ENCODE peak calls at places on chromosomes 11 and 22, in seven cellular contexts. W is uterus; V is OCI-LY7; K is kidney epithelial cell; Z is neuronal stem cell; B is mammary epithelial cell; S is CD8-positive, alpha-beta memory T cell. H is an unnamed sample.

GRCh38 chr22:26485013-26485412 is 1.3 kb downstream of the SRRD start:
- DNase-seq in W (no peak), V (no peak), K (no peak), Z (no peak), B (no peak), S (no peak), H (no peak)

GRCh38 chr11:47981667-47982404 is 1.5 kb downstream of the PTPRJ start:
- DNase-seq in W (no peak), V (peak; percentile 41), K (no peak), Z (no peak), B (no peak), S (no peak), H (no peak)

GRCh38 chr11:15770798-15771414 is 585.4 kb downstream of the SOX6 start:
- DNase-seq in W (peak; percentile 16), V (peak; percentile 26), K (no peak), Z (peak; percentile 51), B (peak; percentile 28), S (no peak), H (no peak)

GRCh38 chr11:118929496-118930151 is 3.9 kb upstream of the BCL9L start:
- DNase-seq in W (peak; percentile 93), V (peak; percentile 84), K (no peak), Z (peak; percentile 89), B (peak; percentile 78), S (peak; percentile 91), H (no peak)

GRCh38 chr11:70608568-70609314 is 210.4 kb downstream of the CTTN start:
- DNase-seq in W (no peak), V (no peak), K (peak; percentile 14), Z (no peak), B (no peak), S (no peak), H (no peak)

GRCh38 chr22:19974233-19974861 is 32.7 kb upstream of the TXNRD2 start:
- DNase-seq in W (no peak), V (peak; percentile 85), K (no peak), Z (peak; percentile 76), B (no peak), S (no peak), H (no peak)

GRCh38 chr11:66472054-66472453 is 5.3 kb downstream of the PELI3 start:
- DNase-seq in W (no peak), V (no peak), K (no peak), Z (no peak), B (no peak), S (no peak), H (no peak)

GRCh38 chr11:12674936-12675696 is 895 bp downstream of the TEAD1 start:
- DNase-seq in W (peak; percentile 57), V (peak; percentile 12), K (no peak), Z (no peak), B (no peak), S (no peak), H (no peak)

GRCh38 chr11:134532921-134533421 is 120.9 kb upstream of the B3GAT1 start:
- DNase-seq in W (no peak), V (no peak), K (no peak), Z (no peak), B (no peak), S (peak; percentile 22), H (no peak)

GRCh38 chr11:4658629-4659453 is 15.1 kb downstream of the OR51E1 start:
- DNase-seq in W (no peak), V (no peak), K (no peak), Z (no peak), B (no peak), S (no peak), H (no peak)

DNA sequence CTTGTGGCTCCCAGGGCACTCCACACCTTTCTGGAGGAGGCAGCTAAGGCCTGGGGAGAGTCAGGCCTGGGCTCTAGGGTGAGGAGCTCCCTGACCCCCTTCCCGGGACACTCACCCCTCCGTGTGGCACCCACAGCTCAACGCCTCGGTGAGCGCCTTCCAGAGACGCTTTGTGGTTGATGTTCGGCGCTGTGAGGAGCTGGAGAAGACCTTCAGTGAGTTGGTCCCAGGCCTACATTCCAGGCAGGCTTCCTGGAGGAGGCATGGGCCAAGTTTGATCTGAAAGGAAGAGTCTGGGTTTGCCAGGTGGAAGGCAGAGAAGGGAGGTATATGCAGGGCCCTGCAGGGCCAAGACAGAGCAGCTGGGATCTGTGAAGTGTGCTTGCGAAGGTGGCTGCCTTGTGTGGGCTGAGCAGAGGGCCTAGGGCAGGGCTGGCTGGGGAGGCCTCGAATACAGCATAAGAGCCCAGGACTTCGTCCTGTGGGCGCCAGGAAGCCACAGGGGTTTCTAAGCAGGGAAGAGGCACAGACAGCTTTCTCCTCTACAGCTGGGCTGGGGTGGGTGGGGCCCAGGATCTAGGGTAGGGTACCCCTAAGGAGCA is 2.9 kb downstream of the TCIRG1 start:
- DNase-seq in W (no peak), V (no peak), K (no peak), Z (no peak), B (no peak), S (peak; percentile 33), H (no peak)
- H3K4me3 ChIP-seq in W (no peak overlapping the region), V (no peak overlapping the region), K (no peak overlapping the region), Z (no peak overlapping the region), B (no peak overlapping the region), S (no peak overlapping the region), H (no peak overlapping the region)

GRCh38 chr11:35418847-35419712 is at the start of gene SLC1A2:
- DNase-seq in W (peak; percentile 18), V (no peak), K (no peak), Z (peak; percentile 51), B (no peak), S (no peak), H (no peak)
- H3K4me3 ChIP-seq in W (peak within 1 kb of the TSS; percentile 22), V (no peak within 1 kb of the TSS), K (peak within 1 kb of the TSS; percentile 25), Z (peak within 1 kb of the TSS; percentile 92), B (peak within 1 kb of the TSS; percentile 29), S (no peak within 1 kb of the TSS), H (peak within 1 kb of the TSS; percentile 14)

GRCh38 chr11:20207781-20208621 is 47.7 kb upstream of the DBX1 start:
- DNase-seq in W (no peak), V (no peak), K (no peak), Z (peak; percentile 20), B (no peak), S (no peak), H (no peak)
- H3K4me3 ChIP-seq in W (no peak overlapping the region), V (no peak overlapping the region), K (no peak overlapping the region), Z (no peak overlapping the region), B (no peak overlapping the region), S (no peak overlapping the region), H (no peak overlapping the region)

GRCh38 chr11:9137293-9138132 is 46.1 kb upstream of the SCUBE2 start:
- DNase-seq in W (peak; percentile 67), V (peak; percentile 55), K (no peak), Z (peak; percentile 67), B (peak; percentile 68), S (peak; percentile 62), H (no peak)
- H3K4me3 ChIP-seq in W (no peak overlapping the region), V (no peak overlapping the region), K (no peak overlapping the region), Z (no peak overlapping the region), B (no peak overlapping the region), S (no peak overlapping the region), H (no peak overlapping the region)

GRCh38 chr11:33160587-33160986 is 693 bp downstream of the CSTF3 start:
- DNase-seq in W (no peak), V (no peak), K (no peak), Z (no peak), B (no peak), S (no peak), H (no peak)

GRCh38 chr11:33157103-33158027 is 3.9 kb downstream of the CSTF3 start:
- DNase-seq in W (no peak), V (no peak), K (no peak), Z (no peak), B (peak; percentile 33), S (no peak), H (no peak)

GRCh38 chr11:33161120-33162005 is at the start of gene CSTF3:
- DNase-seq in W (peak; percentile 100), V (peak; percentile 94), K (peak; percentile 95), Z (peak; percentile 99), B (peak; percentile 97), S (peak; percentile 96), H (peak; percentile 73)

GRCh38 chr11:33160147-33160546 is 1.1 kb downstream of the CSTF3 start:
- DNase-seq in W (no peak), V (peak; percentile 41), K (no peak), Z (no peak), B (peak; percentile 50), S (no peak), H (no peak)

GRCh38 chr11:33158596-33158995 is 2.7 kb downstream of the CSTF3 start:
- DNase-seq in W (no peak), V (no peak), K (no peak), Z (no peak), B (no peak), S (no peak), H (no peak)
- H3K4me3 ChIP-seq in W (no peak overlapping the region), V (peak overlapping the region; percentile 25), K (no peak overlapping the region), Z (no peak overlapping the region), B (peak overlapping the region; percentile 38), S (no peak overlapping the region), H (peak overlapping the region; percentile 20)

DNA sequence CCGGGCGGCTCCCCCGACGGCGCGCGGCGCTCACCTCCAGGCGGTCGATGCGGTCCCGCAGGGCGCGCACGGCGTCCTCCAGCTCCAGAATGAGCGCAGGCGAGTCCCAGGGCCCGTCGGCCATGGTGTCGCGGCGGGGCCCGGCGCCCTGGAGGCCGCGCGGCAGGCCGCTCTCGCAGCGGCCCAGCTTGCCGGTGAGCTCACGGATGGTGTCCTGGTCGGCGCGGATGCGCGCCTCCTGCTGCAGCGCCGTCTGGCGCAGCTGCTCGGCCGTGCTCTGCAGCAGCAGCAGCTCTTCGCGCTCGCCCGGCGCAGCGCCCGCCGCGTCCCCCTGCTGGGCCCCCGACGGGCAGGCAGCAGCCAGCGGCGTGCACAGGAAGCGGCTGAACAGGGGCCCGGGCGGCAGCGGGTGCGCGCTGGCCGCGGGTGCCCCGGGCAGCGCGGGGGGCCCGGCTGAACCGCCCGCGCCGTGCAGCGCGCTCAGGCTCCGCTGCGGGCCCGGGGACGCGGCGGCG is 570 bp downstream of the NPTXR start:
- DNase-seq in W (peak; percentile 41), V (no peak), K (no peak), Z (peak; percentile 56), B (peak; percentile 56), S (peak; percentile 78), H (no peak)
- H3K4me3 ChIP-seq in W (peak overlapping the region; percentile 25), V (no peak overlapping the region), K (peak overlapping the region; percentile 20), Z (peak overlapping the region; percentile 80), B (peak overlapping the region; percentile 40), S (peak overlapping the region; percentile 43), H (peak overlapping the region; percentile 53)

H was measured in epithelial cell of proximal tubule.